ENCODE peak calls at places on chromosomes 2 and 18, in eight cellular contexts. I is T-helper 1 cell; N is sciatic nerve; V is AML-193; H is stimulated activated CD8-positive, alpha-beta memory T cell treated with anti-CD3 and anti-CD28 coated beads, Interleukin-15, amount 100 ng/mL, for 24 hours; C is hepatocyte; R is HCEC 1CT; P is fibroblast of the conjunctiva. Q is an unnamed sample.
A peak's percentile ranks its signal among the peaks of the same experiment; 100 is the strongest.

GRCh38 chr2:192286093-192286701 is 91.5 kb upstream of the TMEFF2 start:
- DNase-seq in I (no peak), N (no peak), V (peak; percentile 15), H (no peak), C (peak; percentile 10), R (peak; percentile 64), P (peak; percentile 51), Q (no peak)

GRCh38 chr2:186757009-186757408 is 63.1 kb downstream of the FAM171B start:
- DNase-seq in I (no peak), N (no peak), V (no peak), H (no peak), C (no peak), R (no peak), P (no peak), Q (no peak)

GRCh38 chr18:22363867-22364463 is 53.8 kb downstream of the CTAGE1 start:
- DNase-seq in I (no peak), N (no peak), V (no peak), H (no peak), C (no peak), R (peak; percentile 10), P (no peak), Q (no peak)

GRCh38 chr18:47881752-47882455 is 48.6 kb downstream of the SMAD2 start:
- DNase-seq in I (no peak), N (no peak), V (no peak), H (no peak), C (no peak), R (peak; percentile 61), P (peak; percentile 6), Q (no peak)

GRCh38 chr18:49447810-49448745 is 12.4 kb downstream of the DYM start:
- DNase-seq in I (no peak), N (no peak), V (peak; percentile 44), H (no peak), C (peak; percentile 60), R (peak; percentile 44), P (peak; percentile 28), Q (no peak)

GRCh38 chr2:26268184-26268583 is 23.4 kb downstream of the HADHB start:
- DNase-seq in I (no peak), N (no peak), V (no peak), H (no peak), C (no peak), R (no peak), P (no peak), Q (no peak)

GRCh38 chr2:150606380-150607060 is 119.1 kb upstream of the RND3 start:
- DNase-seq in I (no peak), N (no peak), V (no peak), H (no peak), C (no peak), R (peak; percentile 62), P (no peak), Q (no peak)

GRCh38 chr18:48345596-48345995 is 63.6 kb downstream of the ZBTB7C start:
- DNase-seq in I (no peak), N (no peak), V (peak; percentile 30), H (no peak), C (no peak), R (peak; percentile 9), P (no peak), Q (no peak)

GRCh38 chr18:39946623-39947061 is 2008.4 kb upstream of the PIK3C3 start:
- DNase-seq in I (no peak), N (no peak), V (no peak), H (no peak), C (peak; percentile 28), R (peak; percentile 95), P (peak; percentile 93), Q (no peak)

GRCh38 chr2:63520793-63521192 is 67.5 kb downstream of the WDPCP start:
- DNase-seq in I (no peak), N (no peak), V (no peak), H (no peak), C (no peak), R (no peak), P (no peak), Q (no peak)

GRCh38 chr2:60644942-60645341 is 91.5 kb upstream of the BCL11A start:
- DNase-seq in I (no peak), N (no peak), V (no peak), H (no peak), C (no peak), R (no peak), P (no peak), Q (peak; percentile 20)

GRCh38 chr2:63790913-63791312 is 50.8 kb upstream of the UGP2 start:
- DNase-seq in I (no peak), N (no peak), V (no peak), H (no peak), C (peak; percentile 57), R (peak; percentile 91), P (peak; percentile 80), Q (no peak)

GRCh38 chr2:140311905-140312304 is 1531.7 kb upstream of the NXPH2 start:
- DNase-seq in I (no peak), N (no peak), V (no peak), H (no peak), C (no peak), R (no peak), P (no peak), Q (no peak)

GRCh38 chr18:45871655-45872054 is 46.2 kb downstream of the SIGLEC15 start:
- DNase-seq in I (no peak), N (no peak), V (no peak), H (no peak), C (no peak), R (peak; percentile 61), P (no peak), Q (no peak)

GRCh38 chr2:10124538-10125045 is 2.1 kb downstream of the RRM2 start:
- DNase-seq in I (no peak), N (peak; percentile 54), V (peak; percentile 79), H (no peak), C (peak; percentile 83), R (peak; percentile 78), P (peak; percentile 75), Q (peak; percentile 42)

GRCh38 chr2:72325592-72326422 is 178.1 kb upstream of the CYP26B1 start:
- DNase-seq in I (no peak), N (no peak), V (no peak), H (no peak), C (peak; percentile 22), R (peak; percentile 26), P (no peak), Q (no peak)

GRCh38 chr2:105778344-105778607 is 33.6 kb downstream of the NCK2 start:
- DNase-seq in I (no peak), N (no peak), V (no peak), H (no peak), C (no peak), R (no peak), P (no peak), Q (no peak)

GRCh38 chr2:188444106-188444835 is 152.6 kb downstream of the GULP1 start:
- DNase-seq in I (no peak), N (no peak), V (no peak), H (no peak), C (no peak), R (peak; percentile 48), P (no peak), Q (no peak)

GRCh38 chr18:38362286-38362792 is 796.7 kb upstream of the CELF4 start:
- DNase-seq in I (no peak), N (no peak), V (no peak), H (no peak), C (no peak), R (no peak), P (no peak), Q (no peak)

GRCh38 chr2:239154971-239155805 is 245.6 kb downstream of the HDAC4 start:
- DNase-seq in I (no peak), N (peak; percentile 63), V (no peak), H (no peak), C (no peak), R (no peak), P (no peak), Q (peak; percentile 97)

GRCh38 chr18:10558967-10559298 is 33.1 kb downstream of the NAPG start:
- DNase-seq in I (no peak), N (no peak), V (no peak), H (no peak), C (no peak), R (no peak), P (no peak), Q (no peak)

GRCh38 chr2:10243926-10244270 is 58.8 kb upstream of the HPCAL1 start:
- DNase-seq in I (no peak), N (peak; percentile 34), V (no peak), H (no peak), C (no peak), R (no peak), P (no peak), Q (no peak)